ENCODE peak calls at places on chromosome 1, in seven cellular contexts. L is T-helper 2 cell; V is NCI-H524; M is effector memory CD8-positive, alpha-beta T cell; O is activated CD4-positive, alpha-beta T cell treated with anti-CD3 and anti-CD28 coated beads, Interleukin-2, amount 50 U/mL, for 24 hours; Z is suprapubic skin; B is fibroblast of pulmonary artery. G is an unnamed sample.

GRCh38 chr1:56442456-56442855 is 136.9 kb downstream of the PLPP3 start:
- DNase-seq in O (no peak), V (peak), M (no peak), L (no peak), Z (no peak), B (no peak), G (no peak)

GRCh38 chr1:13730751-13731482 is 30.9 kb downstream of the PRDM2 start:
- DNase-seq in B (no peak), V (no peak), Z (no peak), L (peak), M (peak), O (peak), G (peak)

GRCh38 chr1:221714227-221715116 is 27.4 kb downstream of the DUSP10 start:
- DNase-seq in O (no peak), L (no peak), M (no peak), V (peak), Z (no peak), B (no peak), G (no peak)

GRCh38 chr1:6475381-6476133 is 9.6 kb upstream of the TNFRSF25 start:
- DNase-seq in L (peak), Z (no peak), B (peak), M (peak), O (peak), V (peak), G (peak)

GRCh38 chr1:240572328-240572727 is 39.6 kb downstream of the GREM2 start:
- DNase-seq in L (no peak), O (no peak), M (no peak), B (no peak), V (peak), Z (no peak), G (no peak)

GRCh38 chr1:68173283-68174172 is 58.8 kb downstream of the WLS start:
- DNase-seq in M (no peak), B (peak), L (no peak), Z (no peak), O (no peak), V (no peak), G (no peak)

GRCh38 chr1:93349231-93350135 is 3.8 kb downstream of the DR1 start:
- DNase-seq in Z (no peak), V (no peak), L (no peak), O (no peak), M (no peak), B (no peak), G (no peak)

GRCh38 chr1:161983725-161984124 is 39.9 kb downstream of the OLFML2B start:
- DNase-seq in L (no peak), B (no peak), Z (no peak), O (no peak), M (no peak), V (no peak), G (no peak)

GRCh38 chr1:232766224-232766890 is 38.9 kb upstream of the MAP10 start:
- DNase-seq in M (no peak), B (no peak), Z (no peak), V (no peak), O (no peak), L (no peak), G (no peak)

GRCh38 chr1:110477445-110477957 is 26.6 kb downstream of the PROK1 start:
- DNase-seq in V (no peak), L (no peak), B (no peak), Z (no peak), O (no peak), M (no peak), G (no peak)

GRCh38 chr1:45172015-45172414 is 34.4 kb downstream of the ZSWIM5 start:
- DNase-seq in Z (no peak), M (no peak), O (no peak), V (no peak), L (no peak), B (peak), G (no peak)

GRCh38 chr1:179447489-179447888 is 81.7 kb downstream of the AXDND1 start:
- DNase-seq in L (no peak), V (peak), M (no peak), B (peak), O (no peak), Z (no peak), G (no peak)

GRCh38 chr1:7235871-7236472 is 450.7 kb downstream of the CAMTA1 start:
- DNase-seq in V (no peak), L (no peak), B (no peak), M (no peak), O (no peak), Z (no peak), G (no peak)

GRCh38 chr1:42282867-42283583 is 52.0 kb downstream of the FOXJ3 start:
- DNase-seq in O (no peak), V (no peak), L (no peak), B (peak), Z (no peak), M (no peak), G (no peak)

GRCh38 chr1:232221790-232222499 is 408.0 kb downstream of the SIPA1L2 start:
- DNase-seq in V (no peak), O (no peak), B (no peak), Z (no peak), M (no peak), L (no peak), G (no peak)

GRCh38 chr1:911875-912739 is 11.6 kb upstream of the SAMD11 start:
- DNase-seq in M (no peak), O (no peak), Z (no peak), V (no peak), B (no peak), L (no peak), G (no peak)

GRCh38 chr1:11727119-11727518 is 8.8 kb upstream of the AGTRAP start:
- DNase-seq in L (no peak), B (no peak), V (no peak), M (no peak), O (no peak), Z (no peak), G (no peak)

GRCh38 chr1:40625076-40625475 is 40.4 kb downstream of the RIMS3 start:
- DNase-seq in V (peak), L (no peak), M (no peak), B (peak), Z (no peak), O (no peak), G (no peak)

GRCh38 chr1:98903261-98903660 is 101.4 kb downstream of the PLPPR5 start:
- DNase-seq in V (no peak), Z (no peak), L (no peak), M (no peak), O (no peak), B (peak), G (no peak)

GRCh38 chr1:219159946-219160645 is 13.6 kb upstream of the LYPLAL1 start:
- DNase-seq in B (no peak), L (no peak), O (no peak), Z (no peak), V (no peak), M (no peak), G (no peak)

GRCh38 chr1:24551910-24552571 is 3.8 kb upstream of the NCMAP start:
- DNase-seq in Z (peak), V (peak), L (no peak), B (peak), M (no peak), O (no peak), G (no peak)

GRCh38 chr1:97270508-97271307 is 549.1 kb downstream of the PTBP2 start:
- DNase-seq in V (no peak), L (no peak), O (no peak), M (no peak), B (peak), Z (no peak), G (no peak)

GRCh38 chr1:152933196-152933595 is 13.8 kb upstream of the SPRR5 start:
- DNase-seq in B (no peak), L (no peak), Z (no peak), O (no peak), V (no peak), M (no peak), G (no peak)

GRCh38 chr1:16076871-16077250 is 3.4 kb upstream of the FAM131C start:
- DNase-seq in Z (no peak), O (no peak), M (no peak), V (no peak), L (no peak), B (no peak), G (no peak)

GRCh38 chr1:155976062-155976912 is 2.1 kb downstream of the ARHGEF2 start:
- DNase-seq in L (no peak), M (peak), O (no peak), Z (no peak), V (peak), B (peak), G (peak)

GRCh38 chr1:78420185-78420584 is 70.6 kb upstream of the PTGFR start:
- DNase-seq in V (no peak), M (no peak), L (no peak), O (no peak), B (no peak), Z (no peak), G (no peak)

GRCh38 chr1:78055565-78056132 is 9.9 kb downstream of the GIPC2 start:
- DNase-seq in V (no peak), O (no peak), Z (no peak), L (no peak), B (no peak), M (no peak), G (no peak)

GRCh38 chr1:59500970-59501742 is 204.3 kb downstream of the FGGY start:
- DNase-seq in L (no peak), O (no peak), Z (no peak), V (no peak), M (no peak), B (peak), G (no peak)

GRCh38 chr1:6603851-6604558 is 1.3 kb upstream of the KLHL21 start:
- DNase-seq in L (no peak), B (peak), V (no peak), M (no peak), Z (peak), O (no peak), G (no peak)

GRCh38 chr1:56516539-56517252 is 62.7 kb downstream of the PLPP3 start:
- DNase-seq in M (no peak), Z (no peak), B (peak), V (no peak), O (no peak), L (no peak), G (no peak)

GRCh38 chr1:41382531-41383090 is 21.4 kb downstream of the FOXO6 start:
- DNase-seq in M (no peak), O (no peak), B (peak), Z (peak), L (no peak), V (no peak), G (no peak)

GRCh38 chr1:177948336-177948972 is 21.4 kb downstream of the SEC16B start:
- DNase-seq in L (no peak), M (no peak), B (peak), O (no peak), V (peak), Z (no peak), G (no peak)

GRCh38 chr1:45155957-45156356 is 50.4 kb downstream of the ZSWIM5 start:
- DNase-seq in M (no peak), L (no peak), O (no peak), Z (no peak), V (no peak), B (no peak), G (no peak)